ENCODE peak calls at places on chromosome 1, in four cellular contexts. C is GM12878, J is HepG2, G is H1. L is an unnamed sample. For H3K4me1, the result is how much of the 10 kb centered on the place peaks cover.

GRCh38 chr1:91349524-91349923 is 55.1 kb downstream of the HFM1 start:
- DNase-seq in C (no peak), J (no peak), G (no peak), L (no peak)

GRCh38 chr1:88773540-88774150 is 89.6 kb downstream of the PKN2 start:
- DNase-seq in G (no peak), J (peak), C (no peak), L (no peak)

GRCh38 chr1:227947678-227948492 is at the start of gene WNT9A:
- DNase-seq in G (no peak), C (no peak), J (no peak), L (peak)

GRCh38 chr1:226001852-226002666 is 2.9 kb upstream of the SDE2 start:
- DNase-seq in G (no peak), J (peak), C (no peak), L (no peak)

GRCh38 chr1:116474921-116475849 is 95.6 kb downstream of the CD58 start:
- DNase-seq in J (peak), C (no peak), G (no peak), L (no peak)

GRCh38 chr1:173134800-173135199 is 72.3 kb downstream of the TNFSF4 start:
- DNase-seq in J (no peak), G (no peak), C (no peak), L (no peak)

GRCh38 chr1:116981521-116982037 is 20.0 kb upstream of the CD101 start:
- DNase-seq in G (no peak), J (no peak), C (no peak), L (no peak)

GRCh38 chr1:241423541-241424479 is 66.8 kb upstream of the RGS7 start:
- DNase-seq in J (no peak), G (peak), C (no peak), L (no peak)

GRCh38 chr1:7406641-7407546 is 364.2 kb upstream of the VAMP3 start:
- DNase-seq in C (peak), J (no peak), G (no peak), L (no peak)

GRCh38 chr1:222589462-222590302 is at the start of gene TAF1A:
- DNase-seq in C (peak), G (peak), J (peak), L (peak)

GRCh38 chr1:230067441-230067870 is 418 bp downstream of the GALNT2 start:
- DNase-seq in C (no peak), G (no peak), J (peak), L (no peak)

GRCh38 chr1:230069813-230070212 is 2.8 kb downstream of the GALNT2 start:
- DNase-seq in J (no peak), G (no peak), C (no peak), L (no peak)

GRCh38 chr1:230070321-230071208 is 3.5 kb downstream of the GALNT2 start:
- DNase-seq in G (no peak), J (no peak), C (no peak), L (no peak)

GRCh38 chr1:230067871-230068814 is 1.1 kb downstream of the GALNT2 start:
- DNase-seq in G (no peak), J (no peak), C (no peak), L (peak)

DNA sequence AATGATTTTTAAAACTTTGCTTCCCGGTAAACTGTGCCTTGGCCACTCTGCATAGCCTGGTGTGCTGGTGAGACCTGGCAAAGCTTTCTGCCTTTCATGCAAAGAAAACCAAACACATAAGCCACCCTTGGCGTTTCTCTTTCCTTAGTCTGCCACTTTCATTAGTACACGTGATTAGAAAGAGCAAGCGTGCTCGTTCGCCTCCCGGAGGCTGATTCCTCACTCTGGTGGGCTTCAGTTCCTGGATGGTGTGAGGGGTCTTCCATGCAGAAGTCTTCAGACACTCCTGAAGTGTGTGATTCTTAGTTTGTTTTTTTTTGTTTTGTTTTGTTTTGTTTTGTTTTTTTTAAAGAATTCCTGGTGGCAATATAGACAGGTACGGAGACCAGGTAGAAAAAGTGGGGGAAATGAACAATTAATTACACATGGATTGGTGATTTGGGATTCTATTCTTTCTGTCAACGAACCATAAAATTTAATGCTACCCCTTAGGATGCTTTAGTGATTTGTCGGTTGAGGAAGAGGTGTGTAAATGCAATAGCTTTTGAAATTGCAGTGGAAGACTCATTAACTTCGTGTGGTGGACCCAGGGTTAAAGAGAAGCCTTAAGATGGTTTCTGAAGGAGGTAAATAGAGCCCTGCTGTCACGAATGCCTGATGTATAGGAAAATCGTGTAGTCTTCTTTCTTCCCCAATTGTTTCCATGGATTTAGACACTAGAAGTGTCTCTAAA is 2.1 kb downstream of the GALNT2 start:
- DNase-seq in G (no peak), J (no peak), C (no peak), L (no peak)
- H3K4me1 ChIP-seq in G (under half), J (under half), C (under half), L (under half)

DNA sequence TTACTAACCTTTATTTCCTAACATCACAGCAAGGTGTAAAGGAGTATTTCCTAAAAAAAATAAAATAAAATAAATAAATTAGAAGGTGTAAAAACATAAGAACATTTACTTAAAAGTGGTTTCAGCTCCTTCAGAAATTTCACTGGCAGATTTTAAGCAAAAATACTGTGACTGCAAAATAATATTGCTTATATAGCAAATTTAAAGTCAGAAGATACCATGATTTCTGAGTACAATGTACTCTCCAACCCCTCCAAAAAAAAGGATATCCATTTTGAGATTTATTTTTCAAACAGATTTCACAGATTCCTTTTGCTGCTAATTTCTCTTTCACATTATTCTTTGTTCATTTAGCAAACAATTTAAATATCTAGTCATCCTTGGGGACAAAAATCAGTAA is 18.5 kb downstream of the ANKRD13C start:
- DNase-seq in C (no peak), J (no peak), G (no peak), L (no peak)
- TF ChIP-seq SUZ12 in C (no peak), J (no peak), G (no peak), L (no peak)

GRCh38 chr1:93845554-93846150 is 33.4 kb downstream of the DNTTIP2 start:
- DNase-seq in J (peak), G (no peak), C (no peak), L (peak)
- H3K4me1 ChIP-seq in J (under half), G (under half), C (under half), L (under half)

GRCh38 chr1:47875831-47876586 is 121.2 kb downstream of the TRABD2B start:
- DNase-seq in C (peak), J (peak), G (no peak), L (no peak)
- TF ChIP-seq SUZ12 in C (no peak), J (no peak), G (no peak), L (no peak)

GRCh38 chr1:230867119-230867902 is 1.0 kb downstream of the C1orf198 start:
- DNase-seq in G (no peak), C (no peak), J (no peak), L (no peak)
- H3K4me1 ChIP-seq in G (under half), C (under half), J (half or more), L (under half)

DNA sequence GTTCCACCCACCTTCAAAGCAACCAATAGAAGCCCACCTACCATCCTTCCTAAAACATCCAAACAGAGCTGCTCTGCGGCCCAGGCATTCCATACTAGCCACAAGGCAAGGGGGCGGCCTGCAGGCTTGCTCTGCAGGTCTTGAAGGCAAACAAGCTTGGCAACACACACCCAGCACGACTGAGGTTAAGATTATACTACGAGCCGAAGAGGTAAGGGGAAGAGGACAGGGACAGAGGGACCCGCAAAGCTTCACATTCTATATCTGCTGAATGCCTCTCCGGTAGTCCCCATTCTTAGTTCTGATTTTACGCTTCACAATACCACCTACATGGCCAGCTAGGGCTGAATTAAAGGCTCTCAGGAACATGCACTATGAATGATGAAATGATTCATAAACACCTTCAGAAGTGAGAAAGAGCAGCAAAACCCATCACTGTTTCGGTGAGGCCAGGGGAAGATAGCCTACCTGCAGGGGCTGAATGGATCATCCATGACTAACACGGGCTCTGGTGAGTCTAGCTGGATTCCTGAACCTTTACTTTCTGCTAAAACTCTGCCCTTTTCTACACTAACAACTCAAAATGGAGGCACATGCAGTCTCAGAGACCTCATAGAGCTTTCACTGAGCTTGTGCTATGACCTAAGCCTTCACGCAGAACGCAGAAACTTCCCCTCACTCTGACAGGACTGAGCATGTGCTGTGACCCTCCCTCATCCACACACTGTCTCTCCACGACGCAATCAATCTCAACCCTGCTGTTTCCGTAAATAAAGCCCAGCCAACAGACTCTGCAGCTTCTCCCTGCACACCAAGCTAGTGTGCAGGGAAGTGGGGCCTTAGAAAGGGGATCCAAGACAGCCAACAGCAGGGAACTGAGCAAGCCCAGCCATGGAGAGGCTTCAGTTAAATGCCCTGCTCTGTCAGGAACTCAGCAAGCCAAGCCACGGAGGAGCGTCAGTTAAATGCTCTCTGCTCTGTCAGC is 207.7 kb downstream of the SLC45A1 start:
- DNase-seq in G (peak), C (peak), J (peak), L (peak)
- TF ChIP-seq SUZ12 in G (no peak), C (no peak), J (no peak), L (no peak)

GRCh38 chr1:156659672-156659993 is 17.6 kb downstream of the NES start:
- DNase-seq in C (no peak), G (no peak), J (no peak), L (no peak)
- H3K4me1 ChIP-seq in C (half or more), G (under half), J (half or more), L (half or more)

GRCh38 chr1:72282271-72282656 is at the start of gene NEGR1:
- DNase-seq in C (no peak), G (no peak), J (no peak), L (peak)
- TF ChIP-seq SUZ12 in C (no peak), G (no peak), J (no peak), L (no peak)

GRCh38 chr1:204958325-204959307 is 84.4 kb upstream of the CNTN2 start:
- DNase-seq in C (no peak), J (no peak), G (no peak), L (no peak)
- H3K4me1 ChIP-seq in C (under half), J (under half), G (under half), L (under half)

GRCh38 chr1:165364432-165365133 is 8.1 kb upstream of the LMX1A start:
- DNase-seq in C (no peak), G (no peak), J (no peak), L (no peak)
- TF ChIP-seq SUZ12 in C (no peak), G (no peak), J (no peak), L (no peak)